ENCODE peak calls at places on chromosome 14, in four cellular contexts. One of them, this sample, is unnamed.

GRCh38 chr14:59360923-59361794 is 104.0 kb downstream of the GPR135 start:
- DNase-seq in astrocyte of the spinal cord: peak; percentile 52
- DNase-seq in CD8-positive, alpha-beta T cell: no peak
- DNase-seq in GM03348: peak; percentile 21
- DNase-seq in this sample: no peak

GRCh38 chr14:68787235-68787727 is 5.6 kb downstream of the ZFP36L1 start:
- DNase-seq in astrocyte of the spinal cord: peak; percentile 40
- DNase-seq in CD8-positive, alpha-beta T cell: peak; percentile 44
- DNase-seq in GM03348: no peak
- DNase-seq in this sample: no peak

GRCh38 chr14:104014764-104015163 is 70.7 kb upstream of the ASPG start:
- DNase-seq in astrocyte of the spinal cord: no peak
- DNase-seq in CD8-positive, alpha-beta T cell: no peak
- DNase-seq in GM03348: no peak
- DNase-seq in this sample: no peak

GRCh38 chr14:81302613-81303012 is 81.9 kb upstream of the GTF2A1 start:
- DNase-seq in astrocyte of the spinal cord: no peak
- DNase-seq in CD8-positive, alpha-beta T cell: no peak
- DNase-seq in GM03348: no peak
- DNase-seq in this sample: no peak

GRCh38 chr14:79961197-79961596 is 250.1 kb downstream of the DIO2 start:
- DNase-seq in astrocyte of the spinal cord: no peak
- DNase-seq in CD8-positive, alpha-beta T cell: no peak
- DNase-seq in GM03348: no peak
- DNase-seq in this sample: no peak

GRCh38 chr14:90943367-90943766 is 117.1 kb downstream of the RPS6KA5 start:
- DNase-seq in astrocyte of the spinal cord: no peak
- DNase-seq in CD8-positive, alpha-beta T cell: no peak
- DNase-seq in GM03348: no peak
- DNase-seq in this sample: no peak

GRCh38 chr14:92930737-92931602 is 8.0 kb downstream of the CHGA start:
- DNase-seq in astrocyte of the spinal cord: no peak
- DNase-seq in CD8-positive, alpha-beta T cell: no peak
- DNase-seq in GM03348: peak; percentile 84
- DNase-seq in this sample: peak; percentile 44

GRCh38 chr14:52950898-52951729 is at the start of gene FERMT2:
- DNase-seq in astrocyte of the spinal cord: peak; percentile 90
- DNase-seq in CD8-positive, alpha-beta T cell: no peak
- DNase-seq in GM03348: peak; percentile 97
- DNase-seq in this sample: peak; percentile 96

GRCh38 chr14:58298880-58299664 is 717 bp downstream of the ARID4A start:
- DNase-seq in astrocyte of the spinal cord: no peak
- DNase-seq in CD8-positive, alpha-beta T cell: peak; percentile 43
- DNase-seq in GM03348: peak; percentile 54
- DNase-seq in this sample: peak; percentile 29

GRCh38 chr14:69879175-69880047 is at the start of gene SMOC1:
- DNase-seq in astrocyte of the spinal cord: peak; percentile 80
- DNase-seq in CD8-positive, alpha-beta T cell: no peak
- DNase-seq in GM03348: no peak
- DNase-seq in this sample: no peak

GRCh38 chr14:22414876-22415632 is 174.0 kb downstream of the DAD1 start:
- DNase-seq in astrocyte of the spinal cord: no peak
- DNase-seq in CD8-positive, alpha-beta T cell: no peak
- DNase-seq in GM03348: no peak
- DNase-seq in this sample: no peak

GRCh38 chr14:74548881-74549280 is 55.3 kb downstream of the ISCA2 start:
- DNase-seq in astrocyte of the spinal cord: no peak
- DNase-seq in CD8-positive, alpha-beta T cell: no peak
- DNase-seq in GM03348: peak; percentile 68
- DNase-seq in this sample: peak; percentile 62

GRCh38 chr14:92906823-92907222 is 16.1 kb upstream of the CHGA start:
- DNase-seq in astrocyte of the spinal cord: no peak
- DNase-seq in CD8-positive, alpha-beta T cell: no peak
- DNase-seq in GM03348: no peak
- DNase-seq in this sample: no peak

GRCh38 chr14:34616360-34616759 is 13.6 kb downstream of the SNX6 start:
- DNase-seq in astrocyte of the spinal cord: no peak
- DNase-seq in CD8-positive, alpha-beta T cell: no peak
- DNase-seq in GM03348: no peak
- DNase-seq in this sample: no peak

GRCh38 chr14:33435911-33436310 is 497.2 kb downstream of the NPAS3 start:
- DNase-seq in astrocyte of the spinal cord: peak; percentile 89
- DNase-seq in CD8-positive, alpha-beta T cell: no peak
- DNase-seq in GM03348: peak; percentile 55
- DNase-seq in this sample: no peak

GRCh38 chr14:104082807-104083206 is 2.7 kb upstream of the ASPG start:
- DNase-seq in astrocyte of the spinal cord: no peak
- DNase-seq in CD8-positive, alpha-beta T cell: no peak
- DNase-seq in GM03348: no peak
- DNase-seq in this sample: no peak

GRCh38 chr14:71890541-71890940 is 41.7 kb upstream of the RGS6 start:
- DNase-seq in astrocyte of the spinal cord: no peak
- DNase-seq in CD8-positive, alpha-beta T cell: no peak
- DNase-seq in GM03348: no peak
- DNase-seq in this sample: no peak

GRCh38 chr14:100664841-100665425 is 61.8 kb upstream of the DLK1 start:
- DNase-seq in astrocyte of the spinal cord: peak; percentile 50
- DNase-seq in CD8-positive, alpha-beta T cell: no peak
- DNase-seq in GM03348: peak; percentile 37
- DNase-seq in this sample: no peak

GRCh38 chr14:57382283-57382682 is 8.1 kb upstream of the NAA30 start:
- DNase-seq in astrocyte of the spinal cord: peak; percentile 69
- DNase-seq in CD8-positive, alpha-beta T cell: no peak
- DNase-seq in GM03348: peak; percentile 44
- DNase-seq in this sample: peak; percentile 34

GRCh38 chr14:95255487-95255886 is 64.2 kb downstream of the CLMN start:
- DNase-seq in astrocyte of the spinal cord: peak; percentile 69
- DNase-seq in CD8-positive, alpha-beta T cell: no peak
- DNase-seq in GM03348: no peak
- DNase-seq in this sample: no peak

GRCh38 chr14:61252354-61253063 is 28.6 kb downstream of the TMEM30B start:
- DNase-seq in astrocyte of the spinal cord: peak; percentile 97
- DNase-seq in CD8-positive, alpha-beta T cell: peak; percentile 47
- DNase-seq in GM03348: peak; percentile 90
- DNase-seq in this sample: peak; percentile 80

GRCh38 chr14:103442288-103442687 is 57.1 kb downstream of the MARK3 start:
- DNase-seq in astrocyte of the spinal cord: no peak
- DNase-seq in CD8-positive, alpha-beta T cell: no peak
- DNase-seq in GM03348: no peak
- DNase-seq in this sample: no peak

GRCh38 chr14:106442857-106443256 is 916.5 kb downstream of the TMEM121 start:
- DNase-seq in astrocyte of the spinal cord: no peak
- DNase-seq in CD8-positive, alpha-beta T cell: peak; percentile 53
- DNase-seq in GM03348: no peak
- DNase-seq in this sample: no peak

GRCh38 chr14:83867871-83868270 is 1662.1 kb upstream of the FLRT2 start:
- DNase-seq in astrocyte of the spinal cord: no peak
- DNase-seq in CD8-positive, alpha-beta T cell: no peak
- DNase-seq in GM03348: no peak
- DNase-seq in this sample: no peak

GRCh38 chr14:105840266-105841021 is 314.1 kb downstream of the TMEM121 start:
- DNase-seq in astrocyte of the spinal cord: no peak
- DNase-seq in CD8-positive, alpha-beta T cell: peak; percentile 8
- DNase-seq in GM03348: no peak
- DNase-seq in this sample: no peak

GRCh38 chr14:92945959-92946846 is 23.3 kb downstream of the CHGA start:
- DNase-seq in astrocyte of the spinal cord: peak; percentile 62
- DNase-seq in CD8-positive, alpha-beta T cell: no peak
- DNase-seq in GM03348: no peak
- DNase-seq in this sample: peak; percentile 65

GRCh38 chr14:91290986-91291385 is 46.5 kb upstream of the GPR68 start:
- DNase-seq in astrocyte of the spinal cord: no peak
- DNase-seq in CD8-positive, alpha-beta T cell: no peak
- DNase-seq in GM03348: no peak
- DNase-seq in this sample: no peak

GRCh38 chr14:62988967-62989366 is 56.3 kb downstream of the KCNH5 start:
- DNase-seq in astrocyte of the spinal cord: peak; percentile 29
- DNase-seq in CD8-positive, alpha-beta T cell: no peak
- DNase-seq in GM03348: no peak
- DNase-seq in this sample: no peak

GRCh38 chr14:96038920-96039632 is at the start of gene C14orf132:
- DNase-seq in astrocyte of the spinal cord: peak; percentile 50
- DNase-seq in CD8-positive, alpha-beta T cell: peak; percentile 21
- DNase-seq in GM03348: peak; percentile 96
- DNase-seq in this sample: peak; percentile 92

This sample was measured in AG08396.